ENCODE peak calls at places on chromosomes 12 and 14, in eight cellular contexts. M is fibroblast of lung, U is fibroblast of mammary gland, E is RWPE1, P is A549, C is thyroid gland, G is AG04450, H is endodermal cell. X is an unnamed sample.

GRCh38 chr12:47900480-47901129 is 4.2 kb downstream of the VDR start:
- DNase-seq in G (no peak), E (no peak), M (peak; percentile 12), P (peak; percentile 63), U (no peak), H (peak; percentile 88), C (peak; percentile 22), X (no peak)

GRCh38 chr12:96225003-96225855 is 31.1 kb downstream of the ELK3 start:
- DNase-seq in P (no peak), H (no peak), C (no peak), G (no peak), U (no peak), M (no peak), E (no peak), X (no peak)

GRCh38 chr14:19851365-19851764 is 23.6 kb upstream of the OR4K2 start:
- DNase-seq in P (no peak), C (no peak), U (peak; percentile 8), M (no peak), H (no peak), G (no peak), E (no peak), X (no peak)

GRCh38 chr14:22560638-22561365 is 28.2 kb downstream of the DAD1 start:
- DNase-seq in C (peak; percentile 33), H (no peak), P (no peak), M (no peak), G (no peak), E (no peak), U (no peak), X (no peak)

GRCh38 chr12:2354151-2354991 is 301.6 kb downstream of the CACNA1C start:
- DNase-seq in G (no peak), M (peak; percentile 75), C (peak; percentile 15), H (peak; percentile 75), P (no peak), E (no peak), U (no peak), X (no peak)

GRCh38 chr12:107103097-107103496 is 9.7 kb upstream of the CRY1 start:
- DNase-seq in E (no peak), C (no peak), M (no peak), P (no peak), G (no peak), U (no peak), H (no peak), X (no peak)

GRCh38 chr12:125983784-125984510 is 918.7 kb downstream of the AACS start:
- DNase-seq in P (no peak), G (no peak), E (peak; percentile 33), H (peak; percentile 95), U (no peak), C (no peak), M (peak; percentile 45), X (no peak)

GRCh38 chr12:5587701-5588100 is 155.8 kb downstream of the NTF3 start:
- DNase-seq in G (no peak), P (no peak), C (no peak), H (peak; percentile 79), U (no peak), M (no peak), E (no peak), X (no peak)

GRCh38 chr14:56173360-56173922 is 55.2 kb downstream of the PELI2 start:
- DNase-seq in H (no peak), M (no peak), C (no peak), U (no peak), E (no peak), G (no peak), P (no peak), X (no peak)

GRCh38 chr12:67804168-67804567 is 155.6 kb downstream of the DYRK2 start:
- DNase-seq in U (no peak), C (no peak), G (no peak), M (no peak), H (no peak), P (no peak), E (no peak), X (no peak)

GRCh38 chr12:115528466-115528865 is 749.0 kb downstream of the MED13L start:
- DNase-seq in P (no peak), M (no peak), C (no peak), U (no peak), H (no peak), E (no peak), G (no peak), X (no peak)

GRCh38 chr12:18700254-18700653 is 37.6 kb downstream of the PLCZ1 start:
- DNase-seq in M (peak; percentile 94), H (no peak), U (peak; percentile 97), C (no peak), E (peak; percentile 23), G (peak; percentile 82), P (no peak), X (peak; percentile 93)

GRCh38 chr12:13148532-13148847 is 45.0 kb upstream of the GSG1 start:
- DNase-seq in E (no peak), P (no peak), G (no peak), H (no peak), M (no peak), U (no peak), C (no peak), X (no peak)

GRCh38 chr12:96274331-96274730 is 80.2 kb downstream of the ELK3 start:
- DNase-seq in P (no peak), U (peak; percentile 71), G (no peak), H (no peak), M (peak; percentile 80), C (no peak), E (no peak), X (no peak)

DNA sequence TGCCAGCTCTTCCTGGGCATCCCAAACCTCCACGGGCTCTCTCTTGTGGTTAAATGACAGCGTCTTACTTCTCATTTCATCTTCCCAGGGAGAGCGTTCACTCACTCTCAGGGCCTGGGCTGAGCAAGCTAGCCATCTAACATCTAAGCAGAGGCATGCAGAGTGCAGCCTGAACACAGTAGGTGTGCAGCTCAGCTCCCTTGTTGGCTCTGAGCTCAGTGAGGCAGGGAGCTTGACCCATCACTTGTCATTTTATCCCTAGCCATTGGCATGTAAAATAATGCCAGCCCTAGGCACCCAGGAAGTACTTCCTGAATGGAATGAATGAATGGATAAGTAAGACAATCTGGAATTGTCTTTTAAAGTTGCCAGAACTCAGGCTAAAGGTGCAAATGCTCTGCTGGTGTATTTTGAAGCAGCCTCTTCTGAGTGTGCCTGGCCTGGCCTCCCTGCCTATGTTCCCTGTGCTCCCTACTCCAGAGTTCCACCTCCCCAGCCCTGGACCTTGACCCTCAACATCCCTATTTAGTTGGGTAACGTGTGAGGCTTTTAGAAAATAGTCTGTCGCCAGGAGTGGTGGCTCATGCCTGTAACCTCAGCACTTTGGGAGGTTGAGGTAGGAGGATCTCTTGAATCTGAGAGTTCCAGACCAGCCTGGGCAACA is 9.5 kb upstream of the MEG3 start:
- DNase-seq in H (peak; percentile 34), G (no peak), M (no peak), E (no peak), P (no peak), C (no peak), U (no peak), X (no peak)
- TF ChIP-seq CTCF in H (no peak), G (no peak), M (no peak), E (no peak), P (no peak), C (no peak), U (no peak), X (no peak)

GRCh38 chr14:31510222-31510621 is 22.4 kb upstream of the GPR33 start:
- DNase-seq in E (peak; percentile 56), C (no peak), G (no peak), H (no peak), P (peak; percentile 16), U (peak; percentile 18), M (peak; percentile 4), X (no peak)
- TF ChIP-seq CTCF in E (peak; percentile 63), C (peak; percentile 58), G (peak; percentile 57), H (peak; percentile 83), P (peak; percentile 77), U (peak; percentile 33), M (peak; percentile 24), X (peak; percentile 30)

GRCh38 chr12:42590324-42590934 is 883 bp upstream of the PRICKLE1 start:
- DNase-seq in P (peak; percentile 35), H (peak; percentile 79), E (no peak), M (peak; percentile 40), G (no peak), C (peak; percentile 23), U (no peak), X (no peak)

GRCh38 chr12:42589465-42590323 is at the start of gene PRICKLE1:
- DNase-seq in P (peak; percentile 25), H (peak; percentile 80), C (peak; percentile 30), E (peak; percentile 28), U (peak; percentile 48), M (peak; percentile 81), G (no peak), X (no peak)

GRCh38 chr12:42587564-42588307 is 1.8 kb downstream of the PRICKLE1 start:
- DNase-seq in P (no peak), C (no peak), M (no peak), H (peak; percentile 54), E (no peak), U (no peak), G (no peak), X (no peak)

GRCh38 chr12:42588308-42588836 is 1.2 kb downstream of the PRICKLE1 start:
- DNase-seq in C (no peak), P (no peak), H (no peak), M (no peak), U (peak; percentile 47), E (no peak), G (no peak), X (no peak)

DNA sequence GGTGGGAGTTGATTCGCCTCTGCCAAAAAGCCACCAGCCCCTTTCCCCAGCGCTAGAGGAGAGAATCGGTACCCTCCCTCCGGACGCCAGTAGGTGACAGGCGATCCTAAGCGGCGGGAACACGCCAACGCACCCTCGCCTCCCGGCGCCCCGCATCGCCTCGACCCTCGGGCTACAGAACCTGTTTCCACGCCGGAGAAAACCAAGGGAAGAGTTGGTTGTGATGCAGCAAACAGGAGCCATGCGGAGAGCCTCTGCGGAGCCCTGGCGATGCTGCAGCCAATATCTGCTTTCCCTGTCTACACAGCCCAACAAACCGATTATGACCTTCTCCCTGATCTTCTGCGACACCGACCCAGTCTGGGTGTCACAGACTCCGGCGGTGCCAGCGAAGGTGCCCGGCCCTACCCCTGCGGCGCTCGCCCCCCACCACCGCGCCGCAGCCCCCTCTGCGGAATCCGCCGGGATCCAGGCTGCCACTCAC is 523 bp downstream of the PRICKLE1 start:
- DNase-seq in G (no peak), P (peak; percentile 31), C (peak; percentile 16), U (no peak), M (no peak), E (peak; percentile 43), H (peak; percentile 91), X (no peak)
- TF ChIP-seq CTCF in G (peak; percentile 66), P (peak; percentile 50), C (peak; percentile 36), U (peak; percentile 54), M (peak; percentile 42), E (peak; percentile 89), H (peak; percentile 78), X (peak; percentile 63)

DNA sequence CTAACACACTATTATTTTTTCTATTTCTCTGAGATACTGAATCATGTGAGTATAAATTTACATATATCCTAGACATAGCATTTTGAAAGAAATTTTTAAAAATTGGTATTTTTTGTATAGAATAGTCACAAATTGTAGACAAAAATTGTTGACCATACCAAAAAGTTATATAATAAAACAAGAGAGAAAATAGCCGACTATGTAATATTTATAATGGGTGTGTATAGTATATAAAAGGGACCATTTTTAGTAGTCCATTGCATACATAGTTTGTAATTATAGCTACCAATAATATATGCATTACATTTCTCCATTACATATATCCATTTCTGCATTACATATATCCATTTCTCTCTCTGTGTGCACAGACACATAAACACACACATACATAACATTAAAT is 590.2 kb downstream of the TMTC2 start:
- DNase-seq in M (no peak), U (no peak), C (no peak), G (no peak), H (no peak), E (no peak), P (no peak), X (no peak)
- TF ChIP-seq CTCF in M (no peak), U (no peak), C (no peak), G (no peak), H (no peak), E (no peak), P (no peak), X (no peak)

GRCh38 chr14:32933623-32933942 is 5.1 kb upstream of the NPAS3 start:
- DNase-seq in C (no peak), P (no peak), H (no peak), E (no peak), G (no peak), M (peak; percentile 80), U (peak; percentile 42), X (no peak)
- TF ChIP-seq CTCF in C (no peak), P (no peak), H (peak; percentile 59), E (no peak), G (peak; percentile 29), M (no peak), U (peak; percentile 35), X (no peak)

X was measured in AG09319.